ENCODE peak calls at places on chromosomes 7 and 10, in six cellular contexts. O is cardiac septum; D is fibroblast of villous mesenchyme; R is stimulated activated CD4-positive, alpha-beta T cell treated with anti-CD3 and anti-CD28 coated beads, Interleukin-2, amount 100 ng/mL, for 24 hours; Q is NCI-H2029; B is M059J. F is an unnamed sample.

GRCh38 chr10:111211241-111211640 is 134.4 kb downstream of the ADRA2A start:
- DNase-seq in O (no peak), B (no peak), Q (no peak), R (no peak), D (no peak), F (no peak)

GRCh38 chr7:47577351-47577919 is 4.5 kb downstream of the TNS3 start:
- DNase-seq in B (no peak), O (no peak), D (peak; percentile 60), R (no peak), Q (no peak), F (no peak)

GRCh38 chr10:22682237-22683192 is 31.9 kb downstream of the PIP4K2A start:
- DNase-seq in O (no peak), D (peak; percentile 28), Q (no peak), R (peak; percentile 43), B (peak; percentile 81), F (no peak)

GRCh38 chr7:155767562-155768437 is 44.5 kb downstream of the SHH start:
- DNase-seq in R (no peak), D (no peak), B (no peak), Q (no peak), O (no peak), F (no peak)

GRCh38 chr10:72612203-72612826 is 13.6 kb downstream of the MICU1 start:
- DNase-seq in Q (peak; percentile 63), R (no peak), D (peak; percentile 22), O (no peak), B (peak; percentile 79), F (no peak)

GRCh38 chr10:78919111-78919966 is 149.4 kb upstream of the ZMIZ1 start:
- DNase-seq in B (no peak), Q (no peak), O (no peak), D (no peak), R (no peak), F (no peak)

GRCh38 chr10:21888959-21889358 is 114.6 kb downstream of the DNAJC1 start:
- DNase-seq in Q (no peak), B (no peak), D (no peak), R (no peak), O (no peak), F (no peak)

GRCh38 chr7:88226886-88227516 is 7.2 kb upstream of the SRI start:
- DNase-seq in O (no peak), Q (no peak), R (no peak), D (peak; percentile 66), B (peak; percentile 92), F (no peak)

GRCh38 chr10:29866356-29866755 is 193.0 kb downstream of the JCAD start:
- DNase-seq in R (no peak), Q (no peak), B (no peak), D (no peak), O (no peak), F (no peak)

GRCh38 chr10:70679498-70679897 is 7.2 kb downstream of the ADAMTS14 start:
- DNase-seq in D (peak; percentile 56), R (no peak), B (peak; percentile 38), O (no peak), Q (no peak), F (no peak)

GRCh38 chr7:139753079-139753692 is 24.6 kb downstream of the HIPK2 start:
- DNase-seq in D (no peak), Q (no peak), B (no peak), O (no peak), R (no peak), F (no peak)

GRCh38 chr7:84354866-84355265 is 160.3 kb upstream of the SEMA3A start:
- DNase-seq in O (no peak), Q (no peak), B (no peak), D (peak; percentile 42), R (no peak), F (no peak)

GRCh38 chr7:152158801-152159587 is 133.5 kb downstream of the GALNT11 start:
- DNase-seq in B (no peak), Q (no peak), R (no peak), O (no peak), D (no peak), F (no peak)

GRCh38 chr7:1842321-1843221 is 172.5 kb downstream of the ELFN1 start:
- DNase-seq in D (no peak), O (peak; percentile 71), Q (no peak), R (no peak), B (no peak), F (no peak)

GRCh38 chr10:116742367-116743265 is at the start of gene HSPA12A:
- DNase-seq in D (peak; percentile 81), Q (peak; percentile 9), B (peak; percentile 69), R (peak; percentile 56), O (peak; percentile 85), F (peak; percentile 71)

GRCh38 chr7:88758355-88759215 is 915 bp upstream of the ZNF804B start:
- DNase-seq in R (no peak), Q (no peak), B (no peak), O (no peak), D (no peak), F (peak; percentile 33)

GRCh38 chr7:41702635-41703371 is at the start of gene INHBA:
- DNase-seq in B (peak; percentile 70), Q (no peak), O (no peak), R (no peak), D (peak; percentile 83), F (no peak)

GRCh38 chr7:41294556-41295454 is 408.1 kb downstream of the INHBA start:
- DNase-seq in B (no peak), D (no peak), Q (no peak), R (no peak), O (no peak), F (no peak)

GRCh38 chr7:25026156-25026555 is 46.2 kb upstream of the OSBPL3 start:
- DNase-seq in R (no peak), Q (no peak), B (no peak), D (no peak), O (no peak), F (no peak)

GRCh38 chr10:122981066-122981464 is 864 bp downstream of the PSTK start:
- DNase-seq in D (peak; percentile 53), Q (no peak), B (peak; percentile 47), R (no peak), O (no peak), F (no peak)

GRCh38 chr10:69324583-69324982 is 46.3 kb downstream of the HK1 start:
- DNase-seq in R (no peak), O (no peak), B (no peak), Q (no peak), D (no peak), F (no peak)

GRCh38 chr10:92173996-92174395 is 116.9 kb downstream of the CPEB3 start:
- DNase-seq in D (no peak), Q (no peak), R (no peak), O (no peak), B (no peak), F (no peak)

GRCh38 chr7:26891400-26892355 is 27.3 kb upstream of the SKAP2 start:
- DNase-seq in O (no peak), Q (no peak), B (peak; percentile 84), D (peak; percentile 33), R (no peak), F (no peak)

GRCh38 chr10:124010563-124011131 is 82.8 kb downstream of the CHST15 start:
- DNase-seq in B (no peak), D (no peak), R (no peak), Q (no peak), O (no peak), F (no peak)

GRCh38 chr7:29488977-29489376 is 74.7 kb upstream of the PRR15 start:
- DNase-seq in B (peak; percentile 84), O (no peak), D (peak; percentile 90), R (no peak), Q (no peak), F (no peak)

GRCh38 chr7:140544278-140544896 is 65.1 kb upstream of the MKRN1 start:
- DNase-seq in B (no peak), D (no peak), Q (peak; percentile 50), R (no peak), O (peak; percentile 71), F (no peak)

F was measured in neural crest cell.